ENCODE peak calls at places on chromosome 11, in four cellular contexts. One of them, this sample, is unnamed.

GRCh38 chr11:64321533-64321932 is 3.6 kb downstream of the PRDX5 start:
- DNase-seq in HTR-8/SVneo: no peak
- DNase-seq in NCI-H774: no peak
- DNase-seq in naive thymus-derived CD8-positive, alpha-beta T cell: no peak
- DNase-seq in this sample: no peak

GRCh38 chr11:107496011-107496410 is 38.4 kb upstream of the CWF19L2 start:
- DNase-seq in HTR-8/SVneo: no peak
- DNase-seq in NCI-H774: no peak
- DNase-seq in naive thymus-derived CD8-positive, alpha-beta T cell: no peak
- DNase-seq in this sample: no peak

GRCh38 chr11:77107950-77108349 is 5.3 kb downstream of the OMP start:
- DNase-seq in HTR-8/SVneo: peak; percentile 87
- DNase-seq in NCI-H774: no peak
- DNase-seq in naive thymus-derived CD8-positive, alpha-beta T cell: no peak
- DNase-seq in this sample: no peak

GRCh38 chr11:19079643-19080440 is 19.3 kb upstream of the MRGPRX2 start:
- DNase-seq in HTR-8/SVneo: no peak
- DNase-seq in NCI-H774: no peak
- DNase-seq in naive thymus-derived CD8-positive, alpha-beta T cell: no peak
- DNase-seq in this sample: no peak

GRCh38 chr11:65920035-65920802 is 993 bp downstream of the DRAP1 start:
- DNase-seq in HTR-8/SVneo: no peak
- DNase-seq in NCI-H774: no peak
- DNase-seq in naive thymus-derived CD8-positive, alpha-beta T cell: no peak
- DNase-seq in this sample: no peak

GRCh38 chr11:27472398-27473016 is at the start of gene LGR4:
- DNase-seq in HTR-8/SVneo: peak; percentile 91
- DNase-seq in NCI-H774: peak; percentile 97
- DNase-seq in naive thymus-derived CD8-positive, alpha-beta T cell: peak; percentile 54
- DNase-seq in this sample: peak; percentile 93

GRCh38 chr11:70828498-70829159 is 423.7 kb downstream of the SHANK2 start:
- DNase-seq in HTR-8/SVneo: no peak
- DNase-seq in NCI-H774: no peak
- DNase-seq in naive thymus-derived CD8-positive, alpha-beta T cell: no peak
- DNase-seq in this sample: no peak

GRCh38 chr11:45486461-45486860 is 179.0 kb downstream of the CHST1 start:
- DNase-seq in HTR-8/SVneo: no peak
- DNase-seq in NCI-H774: no peak
- DNase-seq in naive thymus-derived CD8-positive, alpha-beta T cell: no peak
- DNase-seq in this sample: no peak

GRCh38 chr11:131253885-131254204 is 116.6 kb upstream of the NTM start:
- DNase-seq in HTR-8/SVneo: no peak
- DNase-seq in NCI-H774: no peak
- DNase-seq in naive thymus-derived CD8-positive, alpha-beta T cell: no peak
- DNase-seq in this sample: peak; percentile 45

GRCh38 chr11:133934599-133935550 is 21.9 kb downstream of the IGSF9B start:
- DNase-seq in HTR-8/SVneo: peak; percentile 66
- DNase-seq in NCI-H774: no peak
- DNase-seq in naive thymus-derived CD8-positive, alpha-beta T cell: no peak
- DNase-seq in this sample: peak; percentile 15

GRCh38 chr11:126359431-126360048 is 4.1 kb downstream of the ST3GAL4 start:
- DNase-seq in HTR-8/SVneo: no peak
- DNase-seq in NCI-H774: no peak
- DNase-seq in naive thymus-derived CD8-positive, alpha-beta T cell: no peak
- DNase-seq in this sample: no peak

GRCh38 chr11:6566704-6567370 is 36.6 kb downstream of the RRP8 start:
- DNase-seq in HTR-8/SVneo: no peak
- DNase-seq in NCI-H774: no peak
- DNase-seq in naive thymus-derived CD8-positive, alpha-beta T cell: no peak
- DNase-seq in this sample: no peak

GRCh38 chr11:110125632-110126031 is 32.4 kb downstream of the ZC3H12C start:
- DNase-seq in HTR-8/SVneo: no peak
- DNase-seq in NCI-H774: no peak
- DNase-seq in naive thymus-derived CD8-positive, alpha-beta T cell: no peak
- DNase-seq in this sample: no peak

GRCh38 chr11:9858822-9859221 is 194.9 kb downstream of the SWAP70 start:
- DNase-seq in HTR-8/SVneo: no peak
- DNase-seq in NCI-H774: no peak
- DNase-seq in naive thymus-derived CD8-positive, alpha-beta T cell: no peak
- DNase-seq in this sample: no peak

GRCh38 chr11:68938816-68939582 is 35.3 kb downstream of the IGHMBP2 start:
- DNase-seq in HTR-8/SVneo: no peak
- DNase-seq in NCI-H774: no peak
- DNase-seq in naive thymus-derived CD8-positive, alpha-beta T cell: no peak
- DNase-seq in this sample: no peak

GRCh38 chr11:46278387-46279173 is 1.1 kb downstream of the CREB3L1 start:
- DNase-seq in HTR-8/SVneo: peak; percentile 76
- DNase-seq in NCI-H774: no peak
- DNase-seq in naive thymus-derived CD8-positive, alpha-beta T cell: no peak
- DNase-seq in this sample: no peak

GRCh38 chr11:30683176-30683575 is 97.0 kb upstream of the MPPED2 start:
- DNase-seq in HTR-8/SVneo: no peak
- DNase-seq in NCI-H774: no peak
- DNase-seq in naive thymus-derived CD8-positive, alpha-beta T cell: no peak
- DNase-seq in this sample: no peak